ENCODE peak calls at places on chromosomes 13 and 19, in nine cellular contexts. B is T-helper 1 cell; C is NB4; W is GM04504; M is stimulated activated CD4-positive, alpha-beta T cell treated with anti-CD3 and anti-CD28 coated beads, Interleukin-1b, Interleukin-23, amount 100 ng/mL, for 4 hours; Q is breast epithelium; U is COR-L47; T is NCI-H1436; S is fibroblast of the aortic adventitia. A is an unnamed sample.

GRCh38 chr19:42480335-42481095 is 37.8 kb upstream of the CXCL17 start:
- DNase-seq in B (no peak), C (no peak), W (no peak), M (no peak), Q (no peak), U (no peak), T (no peak), S (peak), A (no peak)

GRCh38 chr13:20492036-20492435 is 33.6 kb downstream of the CRYL1 start:
- DNase-seq in B (no peak), C (no peak), W (no peak), M (no peak), Q (no peak), U (no peak), T (no peak), S (no peak), A (no peak)

GRCh38 chr19:20028611-20029010 is 10.7 kb downstream of the ZNF682 start:
- DNase-seq in B (no peak), C (no peak), W (no peak), M (no peak), Q (no peak), U (no peak), T (no peak), S (no peak), A (no peak)

GRCh38 chr13:40756042-40756441 is 14.9 kb downstream of the MRPS31 start:
- DNase-seq in B (no peak), C (no peak), W (no peak), M (no peak), Q (no peak), U (no peak), T (no peak), S (no peak), A (no peak)

GRCh38 chr19:1650627-1651009 is 1.8 kb downstream of the TCF3 start:
- DNase-seq in B (no peak), C (peak), W (no peak), M (no peak), Q (no peak), U (peak), T (no peak), S (peak), A (no peak)

GRCh38 chr19:29266603-29267002 is 53.7 kb upstream of the UQCRFS1 start:
- DNase-seq in B (no peak), C (no peak), W (no peak), M (no peak), Q (no peak), U (no peak), T (no peak), S (no peak), A (no peak)

GRCh38 chr13:100526299-100527030 is 62.1 kb downstream of the GGACT start:
- DNase-seq in B (no peak), C (no peak), W (no peak), M (no peak), Q (no peak), U (no peak), T (no peak), S (no peak), A (no peak)

GRCh38 chr13:58994778-58995177 is 1169.0 kb downstream of the DIAPH3 start:
- DNase-seq in B (no peak), C (no peak), W (no peak), M (no peak), Q (no peak), U (peak), T (no peak), S (no peak), A (no peak)

GRCh38 chr13:89066868-89067466 is 1395.8 kb downstream of the SLITRK5 start:
- DNase-seq in B (no peak), C (peak), W (no peak), M (no peak), Q (no peak), U (peak), T (peak), S (peak), A (no peak)

GRCh38 chr13:75236774-75237173 is 245.2 kb downstream of the TBC1D4 start:
- DNase-seq in B (no peak), C (peak), W (no peak), M (no peak), Q (no peak), U (no peak), T (no peak), S (no peak), A (no peak)

GRCh38 chr19:37983916-37984315 is 76.9 kb downstream of the SIPA1L3 start:
- DNase-seq in B (no peak), C (no peak), W (no peak), M (no peak), Q (no peak), U (no peak), T (no peak), S (no peak), A (no peak)

GRCh38 chr13:47211106-47211505 is 314.3 kb upstream of the HTR2A start:
- DNase-seq in B (no peak), C (no peak), W (no peak), M (no peak), Q (no peak), U (no peak), T (no peak), S (no peak), A (no peak)

GRCh38 chr19:42098781-42099180 is 22.8 kb downstream of the ZNF574 start:
- DNase-seq in B (no peak), C (no peak), W (no peak), M (no peak), Q (no peak), U (no peak), T (no peak), S (no peak), A (no peak)

GRCh38 chr13:88887045-88887662 is 1216.0 kb downstream of the SLITRK5 start:
- DNase-seq in B (no peak), C (peak), W (no peak), M (no peak), Q (no peak), U (no peak), T (no peak), S (no peak), A (no peak)

GRCh38 chr13:79659161-79659560 is 178.2 kb downstream of the NDFIP2 start:
- DNase-seq in B (no peak), C (peak), W (no peak), M (no peak), Q (no peak), U (no peak), T (no peak), S (peak), A (no peak)

GRCh38 chr19:54160182-54160811 is 776 bp upstream of the LENG1 start:
- DNase-seq in B (no peak), C (peak), W (no peak), M (no peak), Q (no peak), U (peak), T (peak), S (peak), A (no peak)

GRCh38 chr13:73465629-73465974 is 406.8 kb downstream of the KLF5 start:
- DNase-seq in B (no peak), C (no peak), W (no peak), M (no peak), Q (no peak), U (no peak), T (no peak), S (peak), A (no peak)

GRCh38 chr13:51212808-51213728 is 9.1 kb upstream of the FAM124A start:
- DNase-seq in B (no peak), C (no peak), W (no peak), M (no peak), Q (no peak), U (no peak), T (no peak), S (no peak), A (no peak)

GRCh38 chr19:55640043-55640576 is 692 bp upstream of the ZNF580 start:
- DNase-seq in B (peak), C (no peak), W (no peak), M (peak), Q (peak), U (peak), T (peak), S (peak), A (no peak)

GRCh38 chr19:18941628-18942354 is 774 bp upstream of the HOMER3 start:
- DNase-seq in B (no peak), C (no peak), W (no peak), M (no peak), Q (no peak), U (no peak), T (no peak), S (no peak), A (no peak)

GRCh38 chr13:31913459-31913858 is 118.1 kb upstream of the FRY start:
- DNase-seq in B (no peak), C (peak), W (no peak), M (no peak), Q (no peak), U (no peak), T (no peak), S (no peak), A (no peak)

A was measured in NCI-H2171.